ENCODE peak calls at places on chromosomes 2 and 18, in five cellular contexts. N is OCI-LY7, X is fibroblast of lung, B is IMR-90, O is gastrocnemius medialis. Q is an unnamed sample. For H3K9me3, the result is how much of the 10 kb centered on the place peaks cover.

GRCh38 chr18:49045585-49045984 is 94.8 kb upstream of the SMAD7 start:
- DNase-seq in N (no peak), X (no peak), B (no peak), O (no peak), Q (no peak)

GRCh38 chr2:219171231-219171651 is 1.4 kb upstream of the SLC23A3 start:
- DNase-seq in N (peak), X (peak), B (peak), O (peak), Q (no peak)

GRCh38 chr2:222050981-222051380 is 247.8 kb downstream of the PAX3 start:
- DNase-seq in N (no peak), X (no peak), B (no peak), O (no peak), Q (no peak)

GRCh38 chr2:204144487-204144886 is 207.9 kb downstream of the ICOS start:
- DNase-seq in N (no peak), X (no peak), B (no peak), O (no peak), Q (no peak)

GRCh38 chr2:224038049-224038829 is 847 bp downstream of the SERPINE2 start:
- DNase-seq in N (peak), X (peak), B (peak), O (no peak), Q (no peak)

GRCh38 chr2:191158751-191159150 is 8.0 kb upstream of the STAT4 start:
- DNase-seq in N (no peak), X (no peak), B (no peak), O (no peak), Q (no peak)

GRCh38 chr18:79068299-79068945 is 772 bp upstream of the ATP9B start:
- DNase-seq in N (no peak), X (peak), B (no peak), O (no peak), Q (peak)

GRCh38 chr2:178825183-178825582 is 18.0 kb upstream of the TTN start:
- DNase-seq in N (no peak), X (peak), B (peak), O (no peak), Q (no peak)

GRCh38 chr2:142756430-142756829 is 121.0 kb upstream of the KYNU start:
- DNase-seq in N (no peak), X (peak), B (peak), O (no peak), Q (no peak)

GRCh38 chr2:23221901-23222300 is 163.1 kb upstream of the KLHL29 start:
- DNase-seq in N (no peak), X (no peak), B (no peak), O (no peak), Q (no peak)

GRCh38 chr2:209523778-209524362 is 100.0 kb downstream of the MAP2 start:
- DNase-seq in N (no peak), X (no peak), B (peak), O (no peak), Q (no peak)

GRCh38 chr2:216930716-216931115 is 70.9 kb upstream of the TNP1 start:
- DNase-seq in N (no peak), X (no peak), B (no peak), O (no peak), Q (no peak)

GRCh38 chr2:69776886-69777777 is 35.2 kb downstream of the ANXA4 start:
- DNase-seq in N (no peak), X (no peak), B (no peak), O (no peak), Q (no peak)

GRCh38 chr18:37265382-37265781 is 300.2 kb downstream of the CELF4 start:
- DNase-seq in N (no peak), X (no peak), B (no peak), O (no peak), Q (no peak)

GRCh38 chr18:44246001-44246400 is 434.7 kb upstream of the SETBP1 start:
- DNase-seq in N (no peak), X (peak), B (no peak), O (no peak), Q (no peak)

GRCh38 chr2:190031971-190032623 is 30.4 kb downstream of the MSTN start:
- DNase-seq in N (no peak), X (no peak), B (no peak), O (no peak), Q (no peak)

GRCh38 chr2:134999536-134999935 is 47.7 kb downstream of the MAP3K19 start:
- DNase-seq in N (no peak), X (no peak), B (peak), O (no peak), Q (no peak)

GRCh38 chr2:120949027-120949956 is 213.6 kb downstream of the GLI2 start:
- DNase-seq in N (peak), X (no peak), B (no peak), O (no peak), Q (no peak)

GRCh38 chr2:47072728-47073191 is 82.3 kb downstream of the STPG4 start:
- DNase-seq in N (peak), X (no peak), B (no peak), O (no peak), Q (no peak)

GRCh38 chr2:231034291-231034882 is 2.9 kb upstream of the C2orf72 start:
- DNase-seq in N (peak), X (no peak), B (no peak), O (no peak), Q (no peak)

GRCh38 chr2:205678743-205679142 is 3.6 kb upstream of the NRP2 start:
- DNase-seq in N (no peak), X (no peak), B (no peak), O (no peak), Q (no peak)

GRCh38 chr2:181949047-181949446 is 36.6 kb upstream of the PPP1R1C start:
- DNase-seq in N (no peak), X (no peak), B (peak), O (no peak), Q (no peak)

GRCh38 chr18:10274327-10274726 is 180.1 kb upstream of the APCDD1 start:
- DNase-seq in N (no peak), X (peak), B (peak), O (no peak), Q (no peak)

GRCh38 chr2:14427982-14428567 is 204.4 kb upstream of the LRATD1 start:
- DNase-seq in N (no peak), X (peak), B (peak), O (no peak), Q (no peak)

GRCh38 chr2:3759331-3759730 is 56.0 kb downstream of the DCDC2C start:
- DNase-seq in N (no peak), X (no peak), B (peak), O (no peak), Q (no peak)

GRCh38 chr18:62862451-62862850 is 147.1 kb downstream of the PHLPP1 start:
- DNase-seq in N (no peak), X (no peak), B (no peak), O (no peak), Q (no peak)

GRCh38 chr2:38600242-38600891 is 2.4 kb downstream of the HNRNPLL start:
- DNase-seq in N (no peak), X (no peak), B (no peak), O (no peak), Q (no peak)

GRCh38 chr2:15363142-15363541 is 198.0 kb downstream of the NBAS start:
- DNase-seq in N (no peak), X (no peak), B (peak), O (no peak), Q (no peak)

GRCh38 chr2:240960309-240960962 is 38.0 kb upstream of the SNED1 start:
- DNase-seq in N (no peak), X (peak), B (peak), O (no peak), Q (no peak)

GRCh38 chr18:36038102-36038663 is 29.2 kb downstream of the RPRD1A start:
- DNase-seq in N (no peak), X (no peak), B (no peak), O (no peak), Q (no peak)
- H3K9me3 ChIP-seq in N (under half), X (under half), B (under half), O (under half), Q (under half)

GRCh38 chr2:149903626-149904025 is 316.1 kb upstream of the MMADHC start:
- DNase-seq in N (no peak), X (no peak), B (peak), O (no peak), Q (no peak)

GRCh38 chr2:149902104-149902503 is 314.5 kb upstream of the MMADHC start:
- DNase-seq in N (no peak), X (no peak), B (no peak), O (no peak), Q (no peak)

GRCh38 chr2:149894760-149895159 is 307.2 kb upstream of the MMADHC start:
- DNase-seq in N (no peak), X (no peak), B (peak), O (no peak), Q (no peak)

GRCh38 chr2:149901231-149901859 is 313.8 kb upstream of the MMADHC start:
- DNase-seq in N (no peak), X (no peak), B (peak), O (no peak), Q (no peak)

DNA sequence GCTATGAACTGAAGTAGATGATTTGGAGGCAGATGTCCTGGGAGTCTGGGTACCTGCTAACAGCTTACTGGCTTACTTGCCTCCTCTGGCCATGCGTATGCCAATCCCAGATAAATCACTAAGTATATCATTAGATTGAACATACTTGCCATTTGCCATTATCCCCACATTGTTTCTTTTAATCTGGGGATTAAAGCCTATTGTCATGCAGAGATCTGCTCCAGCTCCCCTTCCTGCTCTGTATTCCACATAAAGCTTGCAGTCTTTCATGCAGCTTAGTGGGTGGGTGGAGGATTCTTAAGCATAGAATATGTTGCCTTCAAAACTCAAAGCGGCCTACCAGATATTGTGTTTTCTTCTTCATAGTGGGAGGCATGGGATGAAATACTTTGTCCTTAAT is 311.8 kb upstream of the MMADHC start:
- DNase-seq in N (no peak), X (no peak), B (no peak), O (no peak), Q (no peak)
- H3K9me3 ChIP-seq in N (under half), X (under half), B (under half), O (under half), Q (under half)

GRCh38 chr2:148751907-148752306 is 107.4 kb downstream of the EPC2 start:
- DNase-seq in N (no peak), X (no peak), B (no peak), O (no peak), Q (no peak)
- H3K9me3 ChIP-seq in N (under half), X (under half), B (under half), O (under half), Q (under half)

GRCh38 chr18:74981476-74981875 is 227.5 kb downstream of the PTGR3 start:
- DNase-seq in N (no peak), X (no peak), B (no peak), O (no peak), Q (no peak)
- H3K9me3 ChIP-seq in N (under half), X (under half), B (under half), O (under half), Q (under half)

GRCh38 chr2:34419856-34420255 is 820.8 kb upstream of the FAM98A start:
- DNase-seq in N (no peak), X (no peak), B (no peak), O (no peak), Q (no peak)
- H3K9me3 ChIP-seq in N (under half), X (under half), B (under half), O (under half), Q (under half)

GRCh38 chr2:62727876-62728566 is 22.5 kb downstream of the EHBP1 start:
- DNase-seq in N (no peak), X (no peak), B (no peak), O (no peak), Q (no peak)
- H3K9me3 ChIP-seq in N (under half), X (under half), B (under half), O (under half), Q (under half)

Q was measured in T-helper 17 cell.